ENCODE peak calls at places on chromosome 7, in five cellular contexts. J is transverse colon, R is esophagus squamous epithelium, V is HepG2, A is body of pancreas. K is an unnamed sample.

GRCh38 chr7:72430531-72430930 is 18.4 kb upstream of the CALN1 start:
- DNase-seq in A (no peak), V (no peak), J (no peak), R (no peak), K (no peak)

GRCh38 chr7:2719007-2719406 is 31.0 kb downstream of the AMZ1 start:
- DNase-seq in R (no peak), J (no peak), V (no peak), A (peak; percentile 28), K (no peak)

GRCh38 chr7:27611043-27611442 is 51.6 kb downstream of the HIBADH start:
- DNase-seq in J (no peak), V (no peak), A (no peak), R (no peak), K (no peak)

GRCh38 chr7:82672078-82672477 is 228.5 kb upstream of the CACNA2D1 start:
- DNase-seq in J (no peak), A (no peak), R (no peak), V (no peak), K (no peak)

GRCh38 chr7:50367098-50367497 is 62.6 kb downstream of the IKZF1 start:
- DNase-seq in A (no peak), R (no peak), J (no peak), V (no peak), K (no peak)

GRCh38 chr7:2518737-2519118 is 846 bp upstream of the LFNG start:
- DNase-seq in A (no peak), R (no peak), V (no peak), J (no peak), K (no peak)

GRCh38 chr7:98640375-98640774 is 23.3 kb downstream of the NPTX2 start:
- DNase-seq in R (no peak), J (no peak), V (no peak), A (no peak), K (no peak)

GRCh38 chr7:50594136-50594535 is 28.9 kb upstream of the DDC start:
- DNase-seq in V (no peak), J (no peak), A (no peak), R (no peak), K (no peak)

GRCh38 chr7:157307534-157307838 is 29.3 kb upstream of the DNAJB6 start:
- DNase-seq in J (no peak), V (no peak), R (no peak), A (no peak), K (no peak)

GRCh38 chr7:15751191-15751701 is 64.8 kb upstream of the MEOX2 start:
- DNase-seq in R (no peak), V (no peak), J (no peak), A (no peak), K (no peak)

DNA sequence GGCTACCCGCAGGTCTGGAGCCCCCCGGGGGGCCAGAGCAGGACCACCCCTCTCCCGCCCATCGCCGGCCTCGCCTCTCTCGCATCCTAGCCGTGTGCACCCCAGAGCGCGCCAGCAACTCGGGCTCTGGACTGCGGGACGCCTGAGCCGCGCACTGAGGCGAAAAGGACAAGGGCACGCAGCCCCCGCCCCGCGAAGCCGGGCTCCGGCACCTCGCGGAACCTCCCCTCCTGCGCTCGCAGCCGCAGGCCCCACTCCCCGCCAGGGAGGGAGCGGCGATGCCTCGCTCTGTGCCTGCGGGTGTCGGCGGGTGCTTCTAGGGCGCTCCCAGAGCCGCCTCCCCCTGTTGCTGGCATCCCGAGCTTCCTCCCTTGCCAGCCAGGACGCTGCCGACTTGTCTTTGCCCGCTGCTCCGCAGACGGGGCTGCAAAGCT is at the start of gene ITGB8:
- DNase-seq in V (no peak), J (no peak), R (no peak), A (peak; percentile 62), K (peak; percentile 18)
- H3K27ac ChIP-seq in V (no peak within 1 kb of the TSS), J (peak within 1 kb of the TSS; percentile 93), R (peak within 1 kb of the TSS; percentile 97), A (peak within 1 kb of the TSS; percentile 96), K (peak within 1 kb of the TSS; percentile 81)

GRCh38 chr7:21850531-21851285 is 95.0 kb downstream of the CDCA7L start:
- DNase-seq in R (no peak), V (no peak), J (no peak), A (no peak), K (no peak)
- TF ChIP-seq POLR2A in R (no peak), V (no peak), J (no peak), A (no peak), K (no peak)

DNA sequence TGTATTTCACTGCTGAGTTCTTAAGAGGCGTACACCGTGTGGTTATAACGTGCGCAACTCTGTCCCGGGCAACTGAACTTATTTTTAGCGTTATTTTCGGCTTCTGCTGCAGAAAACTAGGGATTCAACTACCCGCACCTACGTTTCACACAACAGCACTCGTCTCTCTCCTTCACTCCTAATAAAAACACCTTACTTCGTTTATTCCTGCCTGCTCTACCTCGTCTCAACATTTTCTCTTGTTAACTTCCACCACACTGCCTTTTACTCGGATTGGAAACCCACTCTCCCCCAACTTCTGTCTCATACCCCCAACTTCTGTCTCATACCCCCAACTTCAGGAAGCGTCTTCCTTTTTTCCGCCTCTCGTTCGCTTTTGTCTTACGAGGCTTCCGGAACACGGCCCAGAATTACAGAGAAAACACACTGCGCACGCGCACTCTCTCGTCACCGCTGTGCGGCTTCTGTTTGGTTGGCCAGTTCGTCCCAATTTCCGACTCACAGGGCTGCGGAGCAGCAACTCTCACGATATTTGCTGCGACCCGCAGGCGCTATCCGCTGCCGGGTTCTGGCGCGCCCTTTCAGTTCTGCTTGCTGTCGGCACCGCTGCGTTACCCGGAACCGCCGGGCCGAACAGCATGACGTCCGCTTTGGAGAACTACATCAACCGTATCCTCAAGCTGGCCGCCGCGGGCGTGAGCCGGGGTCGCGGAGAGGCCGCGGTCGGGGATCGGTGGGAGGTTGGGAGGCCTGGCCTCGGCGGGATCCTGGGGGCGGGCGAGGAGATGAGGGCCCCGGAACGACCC is at the start of gene LSM8:
- DNase-seq in A (peak; percentile 98), R (peak; percentile 76), V (peak; percentile 94), J (peak; percentile 98), K (peak; percentile 97)
- TF ChIP-seq CTCF in A (no peak), R (no peak), V (no peak), J (no peak), K (no peak)

GRCh38 chr7:29593458-29593857 is 29.8 kb downstream of the PRR15 start:
- DNase-seq in R (no peak), V (no peak), J (no peak), A (no peak), K (no peak)
- H3K27ac ChIP-seq in R (no peak overlapping the region), V (no peak overlapping the region), J (peak overlapping the region; percentile 51), A (no peak overlapping the region), K (no peak overlapping the region)

GRCh38 chr7:37786741-37787569 is 61.4 kb upstream of the NME8 start:
- DNase-seq in V (no peak), J (no peak), A (no peak), R (no peak), K (no peak)
- TF ChIP-seq POLR2A in V (no peak), J (no peak), A (no peak), R (no peak), K (no peak)

DNA sequence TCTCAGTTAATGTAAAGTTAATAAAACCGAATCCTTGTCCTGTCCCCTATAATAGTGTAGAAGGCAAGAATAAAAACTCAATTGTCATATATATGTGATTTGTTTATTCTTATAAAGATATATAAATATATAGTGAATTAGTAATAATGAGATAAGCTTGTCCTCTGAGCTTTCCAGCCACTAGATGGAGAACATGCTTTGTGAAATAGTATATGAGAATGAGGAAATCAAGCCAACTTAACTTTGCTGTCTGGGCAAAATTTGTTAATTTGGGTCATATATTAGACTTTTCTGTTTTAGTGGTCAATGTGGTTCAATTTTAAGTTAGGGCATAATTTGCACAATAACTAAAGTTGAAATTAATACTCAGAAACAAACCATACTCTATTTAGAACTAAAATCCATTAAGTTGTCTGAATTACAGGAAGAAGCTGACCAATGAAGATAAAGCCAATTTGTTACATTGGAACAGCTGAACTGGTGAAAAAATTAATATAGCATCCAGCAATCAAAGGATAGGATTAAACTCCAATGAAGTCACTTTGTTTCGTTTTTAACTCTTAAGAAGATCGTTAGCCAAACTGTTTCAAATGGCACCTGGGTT is 595.0 kb downstream of the ARL4A start:
- DNase-seq in R (no peak), J (no peak), A (no peak), V (no peak), K (no peak)
- TF ChIP-seq CTCF in R (peak; percentile 16), J (no peak), A (peak; percentile 20), V (no peak), K (no peak)